ENCODE peak calls at places on chromosomes 5 and 9, in four cellular contexts. W is pancreas, G is esophagus squamous epithelium, S is IMR-90. U is an unnamed sample.
A peak's percentile ranks its signal among the peaks of the same experiment; 100 is the strongest.

GRCh38 chr9:91426123-91426745 is 2.6 kb upstream of the NFIL3 start:
- DNase-seq in W (no peak), G (no peak), S (peak; percentile 55), U (no peak)

GRCh38 chr5:107359033-107359915 is 311.5 kb downstream of the EFNA5 start:
- DNase-seq in W (no peak), G (no peak), S (peak; percentile 59), U (no peak)

GRCh38 chr5:8954801-8955200 is 591.1 kb downstream of the SEMA5A start:
- DNase-seq in W (no peak), G (no peak), S (no peak), U (no peak)

GRCh38 chr5:65927497-65928340 is 1.3 kb downstream of the ERBIN start:
- DNase-seq in W (no peak), G (no peak), S (peak; percentile 72), U (peak; percentile 29)

GRCh38 chr9:112644449-112644965 is 73.4 kb downstream of the INIP start:
- DNase-seq in W (no peak), G (no peak), S (no peak), U (no peak)

GRCh38 chr9:27715651-27716050 is 142.4 kb upstream of the C9orf72 start:
- DNase-seq in W (no peak), G (no peak), S (no peak), U (no peak)

GRCh38 chr9:123523828-123524227 is 167.8 kb downstream of the CRB2 start:
- DNase-seq in W (no peak), G (no peak), S (no peak), U (no peak)

GRCh38 chr5:53642006-53642405 is 81.6 kb downstream of the NDUFS4 start:
- DNase-seq in W (no peak), G (no peak), S (peak; percentile 17), U (no peak)

GRCh38 chr5:63070001-63070400 is 491.4 kb downstream of the LRRC70 start:
- DNase-seq in W (no peak), G (no peak), S (no peak), U (no peak)

GRCh38 chr5:18744441-18744840 is 1110.2 kb downstream of the TAF11L14 start:
- DNase-seq in W (no peak), G (no peak), S (no peak), U (no peak)

GRCh38 chr9:72454871-72455471 is 66.4 kb upstream of the TMC1 start:
- DNase-seq in W (no peak), G (no peak), S (no peak), U (no peak)

GRCh38 chr9:114417511-114417910 is 29.7 kb upstream of the AKNA start:
- DNase-seq in W (no peak), G (no peak), S (peak; percentile 77), U (peak; percentile 45)

GRCh38 chr9:112174965-112175795 is at the start of gene SUSD1:
- DNase-seq in W (peak; percentile 80), G (no peak), S (no peak), U (no peak)

GRCh38 chr9:19154135-19154612 is 26.9 kb upstream of the PLIN2 start:
- DNase-seq in W (no peak), G (no peak), S (peak; percentile 96), U (peak; percentile 71)

GRCh38 chr9:108743426-108743825 is 112.4 kb downstream of the ACTL7B start:
- DNase-seq in W (no peak), G (no peak), S (no peak), U (no peak)

GRCh38 chr9:88303785-88304495 is 84.3 kb upstream of the SPIN1 start:
- DNase-seq in W (no peak), G (no peak), S (peak; percentile 58), U (no peak)

GRCh38 chr5:33725846-33726245 is 165.9 kb downstream of the ADAMTS12 start:
- DNase-seq in W (no peak), G (no peak), S (peak; percentile 35), U (no peak)

GRCh38 chr5:171863928-171864327 is 78.3 kb downstream of the SMIM23 start:
- DNase-seq in W (no peak), G (no peak), S (peak; percentile 84), U (peak; percentile 52)

GRCh38 chr5:88686077-88686541 is 196.9 kb downstream of the MEF2C start:
- DNase-seq in W (no peak), G (no peak), S (no peak), U (no peak)

GRCh38 chr9:92668746-92669526 is 995 bp downstream of the IPPK start:
- DNase-seq in W (peak; percentile 57), G (no peak), S (peak; percentile 65), U (no peak)

GRCh38 chr5:132455614-132456115 is 34.9 kb downstream of the IRF1 start:
- DNase-seq in W (no peak), G (no peak), S (no peak), U (no peak)
- H3K4me3 ChIP-seq in W (no peak overlapping the region), G (no peak overlapping the region), S (no peak overlapping the region), U (no peak overlapping the region)

DNA sequence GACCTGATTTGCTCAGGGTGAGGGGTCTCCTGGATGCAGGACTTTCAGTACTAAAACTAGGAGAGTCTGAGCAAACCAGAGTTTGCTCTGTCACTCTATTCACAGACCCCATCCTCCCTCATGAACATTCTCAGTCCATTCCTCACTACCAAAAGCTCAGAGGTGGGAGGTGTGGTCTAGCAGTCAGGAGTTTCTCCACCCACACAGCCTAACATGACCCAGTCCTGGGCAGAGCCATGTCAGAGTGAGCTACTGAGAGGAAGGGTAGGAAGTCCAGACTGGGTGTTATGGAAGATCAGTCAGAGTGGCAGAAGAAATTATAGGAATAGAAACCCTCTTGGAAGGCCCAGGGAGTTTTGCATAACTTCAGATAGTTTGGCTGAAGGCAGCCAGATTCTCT is 113.3 kb upstream of the GRAMD2B start:
- DNase-seq in W (no peak), G (no peak), S (no peak), U (no peak)
- H3K9me3 ChIP-seq in W (no peaks in the 10 kb centered on the region), G (no peaks in the 10 kb centered on the region), S (no peaks in the 10 kb centered on the region), U (no peaks in the 10 kb centered on the region)

GRCh38 chr5:13987843-13988464 is 43.5 kb upstream of the DNAH5 start:
- DNase-seq in W (no peak), G (no peak), S (peak; percentile 81), U (peak; percentile 55)

GRCh38 chr5:13991365-13991764 is 46.9 kb upstream of the DNAH5 start:
- DNase-seq in W (no peak), G (no peak), S (no peak), U (no peak)

GRCh38 chr5:13989832-13990231 is 45.3 kb upstream of the DNAH5 start:
- DNase-seq in W (no peak), G (no peak), S (no peak), U (no peak)

GRCh38 chr5:13990896-13991295 is 46.4 kb upstream of the DNAH5 start:
- DNase-seq in W (no peak), G (no peak), S (no peak), U (no peak)

GRCh38 chr5:13985736-13986418 is 41.4 kb upstream of the DNAH5 start:
- DNase-seq in W (no peak), G (no peak), S (peak; percentile 92), U (peak; percentile 70)
- H3K4me3 ChIP-seq in W (no peak overlapping the region), G (no peak overlapping the region), S (peak overlapping the region; percentile 9), U (peak overlapping the region; percentile 27)

GRCh38 chr5:165882099-165882498 is 2376.7 kb downstream of the MAT2B start:
- DNase-seq in W (no peak), G (no peak), S (no peak), U (no peak)

GRCh38 chr5:165877475-165877874 is 2372.1 kb downstream of the MAT2B start:
- DNase-seq in W (no peak), G (no peak), S (no peak), U (no peak)

GRCh38 chr5:165887147-165887546 is 2381.7 kb downstream of the MAT2B start:
- DNase-seq in W (no peak), G (no peak), S (no peak), U (no peak)

GRCh38 chr5:165876538-165876937 is 2371.1 kb downstream of the MAT2B start:
- DNase-seq in W (no peak), G (no peak), S (no peak), U (no peak)

GRCh38 chr5:165881259-165881658 is 2375.8 kb downstream of the MAT2B start:
- DNase-seq in W (no peak), G (no peak), S (no peak), U (no peak)
- H3K9me3 ChIP-seq in W (no peaks in the 10 kb centered on the region), G (no peaks in the 10 kb centered on the region), S (peaks cover 5% of the 10 kb centered on the region), U (peaks cover 6% of the 10 kb centered on the region)

DNA sequence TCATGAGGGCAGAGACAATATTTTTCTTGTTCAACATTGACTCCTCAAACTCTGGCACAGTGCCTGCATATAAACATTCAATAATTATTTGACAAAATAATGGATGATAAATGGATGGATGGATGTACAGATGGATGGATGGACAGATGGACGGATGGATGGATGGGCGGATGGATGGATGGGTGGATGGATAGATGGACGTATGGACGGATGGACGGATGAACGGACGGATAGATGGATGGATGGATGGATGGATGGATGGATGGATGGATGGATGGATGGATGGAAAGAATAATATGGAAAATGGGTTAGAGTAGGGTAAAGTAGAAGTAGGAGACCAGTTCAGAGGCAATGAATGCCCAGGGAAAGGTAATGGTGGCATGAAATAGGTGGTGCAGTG is 589.2 kb downstream of the EBF1 start:
- DNase-seq in W (no peak), G (no peak), S (no peak), U (no peak)
- H3K4me3 ChIP-seq in W (no peak overlapping the region), G (no peak overlapping the region), S (no peak overlapping the region), U (no peak overlapping the region)

GRCh38 chr9:29129763-29130162 is 1556.5 kb upstream of the C9orf72 start:
- DNase-seq in W (no peak), G (no peak), S (no peak), U (no peak)
- H3K9me3 ChIP-seq in W (no peaks in the 10 kb centered on the region), G (peaks cover 6% of the 10 kb centered on the region), S (peaks cover 4% of the 10 kb centered on the region), U (peaks cover 3% of the 10 kb centered on the region)